ENCODE peak calls at places on chromosomes 13 and 19, in seven cellular contexts. One of them, this sample, is unnamed.
A peak's percentile ranks its signal among the peaks of the same experiment; 100 is the strongest.

GRCh38 chr13:76148374-76148773 is 512.2 kb downstream of the LMO7 start:
- DNase-seq in WTC11: no peak
- DNase-seq in B cell: no peak
- DNase-seq in epithelial cell of proximal tubule: no peak
- DNase-seq in CD14-positive monocyte: no peak
- DNase-seq in type B pancreatic cell: no peak
- DNase-seq in progenitor cell of endocrine pancreas: no peak
- DNase-seq in this sample: no peak

GRCh38 chr13:99374994-99375805 is 68.0 kb upstream of the GPR183 start:
- DNase-seq in WTC11: no peak
- DNase-seq in B cell: peak; percentile 84
- DNase-seq in epithelial cell of proximal tubule: no peak
- DNase-seq in CD14-positive monocyte: peak; percentile 75
- DNase-seq in type B pancreatic cell: no peak
- DNase-seq in progenitor cell of endocrine pancreas: no peak
- DNase-seq in this sample: no peak

GRCh38 chr13:53110181-53110580 is 81.6 kb downstream of the OLFM4 start:
- DNase-seq in WTC11: no peak
- DNase-seq in B cell: no peak
- DNase-seq in epithelial cell of proximal tubule: no peak
- DNase-seq in CD14-positive monocyte: no peak
- DNase-seq in type B pancreatic cell: no peak
- DNase-seq in progenitor cell of endocrine pancreas: no peak
- DNase-seq in this sample: no peak

GRCh38 chr19:36916991-36917390 is 859 bp downstream of the ZNF568 start:
- DNase-seq in WTC11: no peak
- DNase-seq in B cell: no peak
- DNase-seq in epithelial cell of proximal tubule: peak; percentile 10
- DNase-seq in CD14-positive monocyte: no peak
- DNase-seq in type B pancreatic cell: no peak
- DNase-seq in progenitor cell of endocrine pancreas: no peak
- DNase-seq in this sample: no peak

GRCh38 chr19:29687897-29688728 is 22.9 kb downstream of the PLEKHF1 start:
- DNase-seq in WTC11: no peak
- DNase-seq in B cell: no peak
- DNase-seq in epithelial cell of proximal tubule: no peak
- DNase-seq in CD14-positive monocyte: no peak
- DNase-seq in type B pancreatic cell: no peak
- DNase-seq in progenitor cell of endocrine pancreas: no peak
- DNase-seq in this sample: no peak

GRCh38 chr13:106296723-106297122 is 238.7 kb downstream of the EFNB2 start:
- DNase-seq in WTC11: no peak
- DNase-seq in B cell: no peak
- DNase-seq in epithelial cell of proximal tubule: no peak
- DNase-seq in CD14-positive monocyte: no peak
- DNase-seq in type B pancreatic cell: no peak
- DNase-seq in progenitor cell of endocrine pancreas: no peak
- DNase-seq in this sample: no peak

GRCh38 chr19:50725218-50725931 is 2.2 kb downstream of the CLEC11A start:
- DNase-seq in WTC11: no peak
- DNase-seq in B cell: no peak
- DNase-seq in epithelial cell of proximal tubule: no peak
- DNase-seq in CD14-positive monocyte: no peak
- DNase-seq in type B pancreatic cell: no peak
- DNase-seq in progenitor cell of endocrine pancreas: no peak
- DNase-seq in this sample: no peak

GRCh38 chr19:3062165-3063105 is at the start of gene TLE5:
- DNase-seq in WTC11: no peak
- DNase-seq in B cell: peak; percentile 97
- DNase-seq in epithelial cell of proximal tubule: no peak
- DNase-seq in CD14-positive monocyte: no peak
- DNase-seq in type B pancreatic cell: no peak
- DNase-seq in progenitor cell of endocrine pancreas: no peak
- DNase-seq in this sample: no peak

GRCh38 chr19:44498988-44499387 is 1.3 kb downstream of the ZNF180 start:
- DNase-seq in WTC11: no peak
- DNase-seq in B cell: no peak
- DNase-seq in epithelial cell of proximal tubule: no peak
- DNase-seq in CD14-positive monocyte: no peak
- DNase-seq in type B pancreatic cell: no peak
- DNase-seq in progenitor cell of endocrine pancreas: no peak
- DNase-seq in this sample: no peak

GRCh38 chr13:37914781-37915391 is 45.3 kb upstream of the TRPC4 start:
- DNase-seq in WTC11: no peak
- DNase-seq in B cell: no peak
- DNase-seq in epithelial cell of proximal tubule: no peak
- DNase-seq in CD14-positive monocyte: no peak
- DNase-seq in type B pancreatic cell: no peak
- DNase-seq in progenitor cell of endocrine pancreas: no peak
- DNase-seq in this sample: no peak

GRCh38 chr19:13557756-13558398 is 51.6 kb upstream of the CACNA1A start:
- DNase-seq in WTC11: peak; percentile 58
- DNase-seq in B cell: no peak
- DNase-seq in epithelial cell of proximal tubule: no peak
- DNase-seq in CD14-positive monocyte: no peak
- DNase-seq in type B pancreatic cell: no peak
- DNase-seq in progenitor cell of endocrine pancreas: no peak
- DNase-seq in this sample: no peak

GRCh38 chr19:10412257-10412977 is 7.9 kb upstream of the PDE4A start:
- DNase-seq in WTC11: no peak
- DNase-seq in B cell: no peak
- DNase-seq in epithelial cell of proximal tubule: no peak
- DNase-seq in CD14-positive monocyte: no peak
- DNase-seq in type B pancreatic cell: no peak
- DNase-seq in progenitor cell of endocrine pancreas: no peak
- DNase-seq in this sample: no peak

GRCh38 chr13:30791354-30791921 is 56.1 kb downstream of the ALOX5AP start:
- DNase-seq in WTC11: no peak
- DNase-seq in B cell: no peak
- DNase-seq in epithelial cell of proximal tubule: no peak
- DNase-seq in CD14-positive monocyte: no peak
- DNase-seq in type B pancreatic cell: peak; percentile 66
- DNase-seq in progenitor cell of endocrine pancreas: no peak
- DNase-seq in this sample: no peak

GRCh38 chr13:113471844-113472243 is 18.6 kb upstream of the ADPRHL1 start:
- DNase-seq in WTC11: no peak
- DNase-seq in B cell: no peak
- DNase-seq in epithelial cell of proximal tubule: no peak
- DNase-seq in CD14-positive monocyte: no peak
- DNase-seq in type B pancreatic cell: no peak
- DNase-seq in progenitor cell of endocrine pancreas: no peak
- DNase-seq in this sample: no peak

GRCh38 chr13:32107474-32107873 is 75.9 kb downstream of the FRY start:
- DNase-seq in WTC11: no peak
- DNase-seq in B cell: no peak
- DNase-seq in epithelial cell of proximal tubule: no peak
- DNase-seq in CD14-positive monocyte: no peak
- DNase-seq in type B pancreatic cell: no peak
- DNase-seq in progenitor cell of endocrine pancreas: no peak
- DNase-seq in this sample: no peak

GRCh38 chr13:75715598-75716523 is 79.7 kb downstream of the LMO7 start:
- DNase-seq in WTC11: no peak
- DNase-seq in B cell: no peak
- DNase-seq in epithelial cell of proximal tubule: no peak
- DNase-seq in CD14-positive monocyte: no peak
- DNase-seq in type B pancreatic cell: no peak
- DNase-seq in progenitor cell of endocrine pancreas: no peak
- DNase-seq in this sample: no peak

GRCh38 chr19:35879068-35879467 is 10.7 kb downstream of the APLP1 start:
- DNase-seq in WTC11: no peak
- DNase-seq in B cell: no peak
- DNase-seq in epithelial cell of proximal tubule: no peak
- DNase-seq in CD14-positive monocyte: no peak
- DNase-seq in type B pancreatic cell: no peak
- DNase-seq in progenitor cell of endocrine pancreas: no peak
- DNase-seq in this sample: peak; percentile 1

GRCh38 chr19:41604831-41605230 is 22.0 kb downstream of the CEACAM4 start:
- DNase-seq in WTC11: no peak
- DNase-seq in B cell: no peak
- DNase-seq in epithelial cell of proximal tubule: no peak
- DNase-seq in CD14-positive monocyte: no peak
- DNase-seq in type B pancreatic cell: no peak
- DNase-seq in progenitor cell of endocrine pancreas: no peak
- DNase-seq in this sample: no peak

GRCh38 chr19:30419581-30420180 is 47.5 kb downstream of the ZNF536 start:
- DNase-seq in WTC11: no peak
- DNase-seq in B cell: no peak
- DNase-seq in epithelial cell of proximal tubule: no peak
- DNase-seq in CD14-positive monocyte: no peak
- DNase-seq in type B pancreatic cell: no peak
- DNase-seq in progenitor cell of endocrine pancreas: no peak
- DNase-seq in this sample: no peak

GRCh38 chr13:66520511-66521390 is 709.4 kb downstream of the PCDH9 start:
- DNase-seq in WTC11: no peak
- DNase-seq in B cell: no peak
- DNase-seq in epithelial cell of proximal tubule: no peak
- DNase-seq in CD14-positive monocyte: no peak
- DNase-seq in type B pancreatic cell: no peak
- DNase-seq in progenitor cell of endocrine pancreas: no peak
- DNase-seq in this sample: no peak

GRCh38 chr13:42708391-42708790 is 73.0 kb upstream of the FAM216B start:
- DNase-seq in WTC11: no peak
- DNase-seq in B cell: no peak
- DNase-seq in epithelial cell of proximal tubule: no peak
- DNase-seq in CD14-positive monocyte: no peak
- DNase-seq in type B pancreatic cell: no peak
- DNase-seq in progenitor cell of endocrine pancreas: no peak
- DNase-seq in this sample: no peak

GRCh38 chr19:39110263-39110967 is 15.2 kb upstream of the PAK4 start:
- DNase-seq in WTC11: peak; percentile 75
- DNase-seq in B cell: peak; percentile 81
- DNase-seq in epithelial cell of proximal tubule: no peak
- DNase-seq in CD14-positive monocyte: peak; percentile 57
- DNase-seq in type B pancreatic cell: no peak
- DNase-seq in progenitor cell of endocrine pancreas: peak; percentile 47
- DNase-seq in this sample: peak; percentile 79

GRCh38 chr19:13796301-13797057 is 1.2 kb downstream of the ZSWIM4 start:
- DNase-seq in WTC11: peak; percentile 68
- DNase-seq in B cell: no peak
- DNase-seq in epithelial cell of proximal tubule: peak; percentile 74
- DNase-seq in CD14-positive monocyte: peak; percentile 61
- DNase-seq in type B pancreatic cell: no peak
- DNase-seq in progenitor cell of endocrine pancreas: no peak
- DNase-seq in this sample: no peak

GRCh38 chr19:50046649-50047503 is 21.1 kb downstream of the ZNF473 start:
- DNase-seq in WTC11: peak; percentile 80
- DNase-seq in B cell: no peak
- DNase-seq in epithelial cell of proximal tubule: no peak
- DNase-seq in CD14-positive monocyte: no peak
- DNase-seq in type B pancreatic cell: no peak
- DNase-seq in progenitor cell of endocrine pancreas: no peak
- DNase-seq in this sample: no peak

GRCh38 chr19:8085606-8086464 is 33.3 kb downstream of the CCL25 start:
- DNase-seq in WTC11: no peak
- DNase-seq in B cell: no peak
- DNase-seq in epithelial cell of proximal tubule: no peak
- DNase-seq in CD14-positive monocyte: no peak
- DNase-seq in type B pancreatic cell: no peak
- DNase-seq in progenitor cell of endocrine pancreas: no peak
- DNase-seq in this sample: no peak

GRCh38 chr13:101703838-101704237 is 251.4 kb downstream of the ITGBL1 start:
- DNase-seq in WTC11: no peak
- DNase-seq in B cell: no peak
- DNase-seq in epithelial cell of proximal tubule: no peak
- DNase-seq in CD14-positive monocyte: no peak
- DNase-seq in type B pancreatic cell: no peak
- DNase-seq in progenitor cell of endocrine pancreas: no peak
- DNase-seq in this sample: no peak

GRCh38 chr13:113671066-113672001 is 4.3 kb downstream of the GRK1 start:
- DNase-seq in WTC11: peak; percentile 8
- DNase-seq in B cell: no peak
- DNase-seq in epithelial cell of proximal tubule: no peak
- DNase-seq in CD14-positive monocyte: peak; percentile 43
- DNase-seq in type B pancreatic cell: peak; percentile 67
- DNase-seq in progenitor cell of endocrine pancreas: no peak
- DNase-seq in this sample: no peak

GRCh38 chr13:39417131-39417530 is 185.9 kb downstream of the LHFPL6 start:
- DNase-seq in WTC11: peak; percentile 45
- DNase-seq in B cell: no peak
- DNase-seq in epithelial cell of proximal tubule: no peak
- DNase-seq in CD14-positive monocyte: no peak
- DNase-seq in type B pancreatic cell: no peak
- DNase-seq in progenitor cell of endocrine pancreas: no peak
- DNase-seq in this sample: no peak
- TF ChIP-seq CTCF in WTC11: peak; percentile 18
- TF ChIP-seq CTCF in B cell: no peak
- TF ChIP-seq CTCF in epithelial cell of proximal tubule: peak; percentile 25
- TF ChIP-seq CTCF in CD14-positive monocyte: peak; percentile 10
- TF ChIP-seq CTCF in type B pancreatic cell: peak; percentile 70
- TF ChIP-seq CTCF in progenitor cell of endocrine pancreas: peak; percentile 58
- TF ChIP-seq CTCF in this sample: peak; percentile 5

GRCh38 chr13:54185785-54186184 is 1157.2 kb downstream of the OLFM4 start:
- DNase-seq in WTC11: peak; percentile 51
- DNase-seq in B cell: no peak
- DNase-seq in epithelial cell of proximal tubule: no peak
- DNase-seq in CD14-positive monocyte: no peak
- DNase-seq in type B pancreatic cell: no peak
- DNase-seq in progenitor cell of endocrine pancreas: no peak
- DNase-seq in this sample: no peak
- TF ChIP-seq CTCF in WTC11: peak; percentile 46
- TF ChIP-seq CTCF in B cell: no peak
- TF ChIP-seq CTCF in epithelial cell of proximal tubule: peak; percentile 41
- TF ChIP-seq CTCF in CD14-positive monocyte: no peak
- TF ChIP-seq CTCF in type B pancreatic cell: peak; percentile 73
- TF ChIP-seq CTCF in progenitor cell of endocrine pancreas: peak; percentile 53
- TF ChIP-seq CTCF in this sample: peak; percentile 36

DNA sequence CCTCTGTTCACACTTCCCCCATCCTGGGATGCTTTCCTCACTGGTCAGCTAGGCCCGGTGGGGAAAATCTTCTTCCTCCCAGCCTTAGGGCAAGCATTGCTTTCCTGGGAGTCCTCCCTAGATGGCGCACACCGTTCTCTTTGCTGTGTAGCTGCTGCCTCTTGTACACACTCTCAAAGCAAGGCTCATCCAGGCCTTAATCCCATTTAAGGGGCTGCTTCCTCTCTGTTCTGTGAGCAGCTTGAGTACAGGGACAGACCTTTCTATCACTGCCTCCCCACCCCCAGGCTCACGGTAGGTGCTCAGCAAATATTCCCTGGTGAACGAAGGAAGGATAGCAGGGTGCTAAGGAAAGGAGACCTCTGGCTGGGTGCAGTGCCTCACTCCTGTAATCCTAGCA is 11.0 kb downstream of the SLC7A10 start:
- DNase-seq in WTC11: peak; percentile 65
- DNase-seq in B cell: no peak
- DNase-seq in epithelial cell of proximal tubule: no peak
- DNase-seq in CD14-positive monocyte: no peak
- DNase-seq in type B pancreatic cell: no peak
- DNase-seq in progenitor cell of endocrine pancreas: no peak
- DNase-seq in this sample: peak; percentile 72
- TF ChIP-seq CTCF in WTC11: no peak
- TF ChIP-seq CTCF in B cell: no peak
- TF ChIP-seq CTCF in epithelial cell of proximal tubule: peak; percentile 35
- TF ChIP-seq CTCF in CD14-positive monocyte: no peak
- TF ChIP-seq CTCF in type B pancreatic cell: peak; percentile 54
- TF ChIP-seq CTCF in progenitor cell of endocrine pancreas: peak; percentile 48
- TF ChIP-seq CTCF in this sample: peak; percentile 40

DNA sequence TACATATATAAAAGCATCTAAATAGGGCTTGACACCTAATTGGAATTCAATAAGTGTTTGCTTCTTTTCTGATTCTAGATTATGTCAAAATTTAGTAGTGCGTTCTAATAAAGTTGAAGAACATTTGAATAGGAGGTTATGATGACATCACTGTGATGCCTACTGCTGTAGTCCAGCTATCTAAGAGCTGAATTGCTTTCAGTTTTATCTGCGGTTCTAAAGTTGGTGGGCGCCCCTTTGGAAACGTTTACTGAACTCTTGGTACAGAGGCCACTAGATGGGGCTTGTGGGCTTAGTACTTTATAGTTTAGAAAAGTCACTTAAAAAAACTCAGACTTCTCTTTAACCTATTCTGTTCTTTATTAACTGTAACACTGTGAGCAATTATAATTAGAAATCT is 776.9 kb downstream of the GPC5 start:
- DNase-seq in WTC11: peak; percentile 17
- DNase-seq in B cell: no peak
- DNase-seq in epithelial cell of proximal tubule: no peak
- DNase-seq in CD14-positive monocyte: no peak
- DNase-seq in type B pancreatic cell: no peak
- DNase-seq in progenitor cell of endocrine pancreas: no peak
- DNase-seq in this sample: no peak
- TF ChIP-seq CTCF in WTC11: no peak
- TF ChIP-seq CTCF in B cell: no peak
- TF ChIP-seq CTCF in epithelial cell of proximal tubule: peak; percentile 61
- TF ChIP-seq CTCF in CD14-positive monocyte: no peak
- TF ChIP-seq CTCF in type B pancreatic cell: peak; percentile 69
- TF ChIP-seq CTCF in progenitor cell of endocrine pancreas: peak; percentile 68
- TF ChIP-seq CTCF in this sample: peak; percentile 56

This sample was measured in D721Med.